ENCODE peak calls at places on chromosome 11, in seven cellular contexts. A, I, P, C, X, E and U are unnamed samples.

GRCh38 chr11:44326615-44327475 is 16.9 kb upstream of the ALX4 start:
- DNase-seq in A (no peak), I (no peak), P (no peak), C (no peak), X (no peak), E (no peak), U (no peak)

GRCh38 chr11:69938206-69938605 is 119.0 kb upstream of the FGF3 start:
- DNase-seq in A (no peak), I (no peak), P (no peak), C (peak), X (no peak), E (no peak), U (no peak)

GRCh38 chr11:27040302-27041115 is at the start of gene BBOX1:
- DNase-seq in A (peak), I (no peak), P (no peak), C (no peak), X (no peak), E (no peak), U (no peak)

GRCh38 chr11:27471588-27472397 is 797 bp downstream of the LGR4 start:
- DNase-seq in A (peak), I (no peak), P (peak), C (peak), X (peak), E (peak), U (peak)

GRCh38 chr11:11568651-11569229 is 53.1 kb downstream of the GALNT18 start:
- DNase-seq in A (no peak), I (no peak), P (no peak), C (no peak), X (peak), E (no peak), U (no peak)

GRCh38 chr11:35868491-35868890 is 75.4 kb upstream of the LDLRAD3 start:
- DNase-seq in A (no peak), I (no peak), P (no peak), C (no peak), X (no peak), E (no peak), U (no peak)

GRCh38 chr11:36469881-36470802 is 39.9 kb downstream of the TRAF6 start:
- DNase-seq in A (no peak), I (no peak), P (no peak), C (no peak), X (peak), E (no peak), U (no peak)

GRCh38 chr11:123942413-123942812 is 1.2 kb downstream of the OR6T1 start:
- DNase-seq in A (no peak), I (no peak), P (no peak), C (no peak), X (no peak), E (no peak), U (no peak)

GRCh38 chr11:67451658-67451976 is 912 bp downstream of the GPR152 start:
- DNase-seq in A (no peak), I (no peak), P (no peak), C (peak), X (no peak), E (no peak), U (no peak)

GRCh38 chr11:116888884-116889549 is 51.6 kb upstream of the APOA1 start:
- DNase-seq in A (no peak), I (no peak), P (no peak), C (no peak), X (no peak), E (no peak), U (no peak)

GRCh38 chr11:58671946-58672345 is 49.5 kb downstream of the CNTF start:
- DNase-seq in A (no peak), I (no peak), P (no peak), C (no peak), X (no peak), E (no peak), U (no peak)

DNA sequence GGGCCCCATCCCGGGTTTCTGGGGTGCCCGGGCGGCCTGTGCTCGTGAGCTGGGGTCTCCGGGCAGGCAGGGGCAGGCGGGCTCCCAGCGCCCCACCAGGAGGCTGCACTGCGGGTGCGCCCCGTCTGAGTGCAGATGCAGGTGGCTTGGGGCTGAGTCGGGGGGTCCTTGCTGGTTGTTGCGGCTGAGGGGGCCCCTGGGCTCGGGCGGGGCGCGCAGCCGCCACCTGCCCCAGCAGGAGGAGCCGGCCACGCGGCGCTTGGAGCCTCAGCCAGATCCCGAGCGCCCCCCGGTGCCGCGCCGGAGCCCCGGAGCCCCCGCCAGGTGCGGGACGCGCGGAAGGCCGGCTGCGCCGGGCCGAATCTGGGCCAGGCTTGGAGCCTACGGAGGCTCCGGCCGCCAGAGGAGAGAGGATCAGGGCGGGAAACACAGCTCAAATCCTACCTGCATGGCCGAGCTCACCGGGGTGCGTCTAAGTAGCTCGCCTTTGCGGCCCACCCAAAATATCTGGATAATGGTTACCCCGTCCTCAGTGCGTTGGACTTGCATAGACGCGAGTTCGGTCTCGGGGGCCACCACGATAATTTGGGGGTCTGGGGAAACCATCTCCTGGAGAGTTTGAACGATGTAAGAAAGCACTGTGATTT is 625 bp upstream of the IGF2 start:
- DNase-seq in A (no peak), I (no peak), P (peak), C (peak), X (no peak), E (no peak), U (no peak)
- H3K4me3 ChIP-seq in A (no peak), I (no peak), P (peak), C (no peak), X (no peak), E (no peak), U (no peak)

GRCh38 chr11:33060271-33060670 is 20.9 kb downstream of the TCP11L1 start:
- DNase-seq in A (no peak), I (no peak), P (no peak), C (peak), X (no peak), E (no peak), U (no peak)
- H3K9ac ChIP-seq in A (no peak), I (peak), P (no peak), C (no peak), X (no peak), E (no peak), U (peak)

GRCh38 chr11:120643254-120643653 is 131.7 kb downstream of the GRIK4 start:
- DNase-seq in A (no peak), I (no peak), P (peak), C (no peak), X (no peak), E (no peak), U (no peak)

GRCh38 chr11:120645639-120646038 is 134.1 kb downstream of the GRIK4 start:
- DNase-seq in A (peak), I (no peak), P (peak), C (peak), X (no peak), E (peak), U (no peak)

GRCh38 chr11:120637131-120637530 is 125.6 kb downstream of the GRIK4 start:
- DNase-seq in A (no peak), I (no peak), P (no peak), C (no peak), X (no peak), E (no peak), U (no peak)

GRCh38 chr11:120646206-120646605 is 134.7 kb downstream of the GRIK4 start:
- DNase-seq in A (peak), I (no peak), P (no peak), C (no peak), X (no peak), E (no peak), U (no peak)

DNA sequence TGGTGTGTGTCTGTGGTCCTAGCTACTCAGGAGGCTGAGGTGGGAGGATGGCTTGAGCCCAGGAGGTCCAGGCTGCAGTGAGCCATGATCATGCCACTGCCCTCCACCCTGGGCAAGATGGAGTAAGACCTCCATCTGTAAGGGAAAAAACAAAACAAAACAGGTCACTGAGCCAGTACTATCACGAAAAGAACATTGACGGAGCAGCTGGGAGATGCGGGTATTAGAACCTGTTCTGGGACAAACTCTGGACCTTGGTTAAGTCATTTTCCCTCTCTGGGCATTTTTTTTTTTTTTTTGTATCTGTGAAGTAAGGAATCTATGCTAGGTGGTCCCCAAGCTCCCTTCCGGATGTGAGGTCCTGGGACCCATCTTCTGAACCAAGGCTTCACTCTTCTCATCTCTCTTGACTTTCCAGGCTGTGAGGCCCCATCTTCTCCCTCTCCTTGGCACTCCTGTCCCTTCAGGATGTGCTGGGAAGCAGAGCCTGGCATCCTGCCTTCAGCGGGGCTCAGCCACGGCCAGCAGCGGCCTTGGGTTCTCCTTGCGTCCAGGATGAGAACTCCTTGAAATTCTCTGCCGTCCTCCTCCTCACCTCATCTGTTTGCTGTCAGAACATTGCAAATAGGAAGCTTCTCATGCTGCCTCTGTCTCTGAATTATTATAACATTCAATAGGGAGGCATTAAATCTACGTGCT is 130.8 kb downstream of the GRIK4 start:
- DNase-seq in A (no peak), I (no peak), P (no peak), C (no peak), X (no peak), E (no peak), U (no peak)
- H3K4me3 ChIP-seq in A (no peak), I (no peak), P (no peak), C (no peak), X (no peak), E (no peak), U (no peak)

DNA sequence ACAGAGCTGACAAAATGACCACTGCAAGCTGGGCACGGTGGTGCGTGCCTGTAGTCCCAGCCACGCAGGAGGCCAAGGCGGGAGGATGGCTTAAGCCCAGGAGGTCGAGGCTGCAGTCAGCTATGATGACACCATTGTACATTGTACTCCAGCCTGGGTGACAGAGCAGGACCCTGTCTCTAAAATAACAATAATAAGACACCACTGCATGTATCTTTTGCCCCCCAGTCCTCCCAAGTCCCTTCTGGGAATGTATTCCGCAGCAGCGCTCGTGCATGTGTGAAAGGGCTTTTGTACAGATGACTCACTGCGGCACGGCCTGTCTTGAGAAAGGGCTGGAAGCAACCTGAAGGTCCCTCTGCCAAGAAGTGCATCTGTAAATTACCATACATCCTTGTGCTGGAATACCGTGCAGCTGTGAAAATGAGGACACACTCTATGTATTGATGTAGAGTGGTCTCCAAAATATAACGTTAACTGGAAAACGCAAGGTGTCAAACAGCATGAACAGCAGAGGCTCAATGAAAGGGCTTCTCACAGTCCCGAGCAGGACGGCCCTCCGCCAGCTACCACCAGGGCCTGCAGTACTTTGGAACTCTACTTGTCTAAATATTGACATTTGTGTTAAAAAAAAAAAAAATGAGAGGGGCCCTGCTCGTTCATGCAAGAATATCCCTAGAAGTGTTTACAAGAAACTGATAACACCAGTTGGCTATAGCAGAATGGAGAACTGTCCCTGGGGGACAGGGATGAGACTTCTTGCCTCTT is 9.0 kb upstream of the CDC42EP2 start:
- DNase-seq in A (no peak), I (no peak), P (no peak), C (no peak), X (no peak), E (no peak), U (peak)
- H3K9ac ChIP-seq in A (no peak), I (no peak), P (no peak), C (no peak), X (no peak), E (no peak), U (no peak)

GRCh38 chr11:57598831-57599155 is 1.3 kb downstream of the SERPING1 start:
- DNase-seq in A (peak), I (no peak), P (no peak), C (no peak), X (no peak), E (no peak), U (no peak)
- H3K4me3 ChIP-seq in A (no peak), I (no peak), P (peak), C (peak), X (no peak), E (peak), U (peak)

GRCh38 chr11:17986007-17986710 is 26.7 kb downstream of the SERGEF start:
- DNase-seq in A (no peak), I (peak), P (no peak), C (no peak), X (peak), E (no peak), U (no peak)

GRCh38 chr11:17987826-17988225 is 25.0 kb downstream of the SERGEF start:
- DNase-seq in A (no peak), I (no peak), P (no peak), C (no peak), X (no peak), E (no peak), U (no peak)

GRCh38 chr11:17983569-17983968 is 29.3 kb downstream of the SERGEF start:
- DNase-seq in A (no peak), I (no peak), P (no peak), C (no peak), X (no peak), E (no peak), U (no peak)

GRCh38 chr11:17986711-17987220 is 26.1 kb downstream of the SERGEF start:
- DNase-seq in A (no peak), I (no peak), P (no peak), C (no peak), X (no peak), E (no peak), U (no peak)

GRCh38 chr11:17985517-17985916 is 27.3 kb downstream of the SERGEF start:
- DNase-seq in A (no peak), I (peak), P (no peak), C (no peak), X (peak), E (no peak), U (no peak)
- H3K9ac ChIP-seq in A (no peak), I (peak), P (no peak), C (no peak), X (no peak), E (no peak), U (no peak)

DNA sequence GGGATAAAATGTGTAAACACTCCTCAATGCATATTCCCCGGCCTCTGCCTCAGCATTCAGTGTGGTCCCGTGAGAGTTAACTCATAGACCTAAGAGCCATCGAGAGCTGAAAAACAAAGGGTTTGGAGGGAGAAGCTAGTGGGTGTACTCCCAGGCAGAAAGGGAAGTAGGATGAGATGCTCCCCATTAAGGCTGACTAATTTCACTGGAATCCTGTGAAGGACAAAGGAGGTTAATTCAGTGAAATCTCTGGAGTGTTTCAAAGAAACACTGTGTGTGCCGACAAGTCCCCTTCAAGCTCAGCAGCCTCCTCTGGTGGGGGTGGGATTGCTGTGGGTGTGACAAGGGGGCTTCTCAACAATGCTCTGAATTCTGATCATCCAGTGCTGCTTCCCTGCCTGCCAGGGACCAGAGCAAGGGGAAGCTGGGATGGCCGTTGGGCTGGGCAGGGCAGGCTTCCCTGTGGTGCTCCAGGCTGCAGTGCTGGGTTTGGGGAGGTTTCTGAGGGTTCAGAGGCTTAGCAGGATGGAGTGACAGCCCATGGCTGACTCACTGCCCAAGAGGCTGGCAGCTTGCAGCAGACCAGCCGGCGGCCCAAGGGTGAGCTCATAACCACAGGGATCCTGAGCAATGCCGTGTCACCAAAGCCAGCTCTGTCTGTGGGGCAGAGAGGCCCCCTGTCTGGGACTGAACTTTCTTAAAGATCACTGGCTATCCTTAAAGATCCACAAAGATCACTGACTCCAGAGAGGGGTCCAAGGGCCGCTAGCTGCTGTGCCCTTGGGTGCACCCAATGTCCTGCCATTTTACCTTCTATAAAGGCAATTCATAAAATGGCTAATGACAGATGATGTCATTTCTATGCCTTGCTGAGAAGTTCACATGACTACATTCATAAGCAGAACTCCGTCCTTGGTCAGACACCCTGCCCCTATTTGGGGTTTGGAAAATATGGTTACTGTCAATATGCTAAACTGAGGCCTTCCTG is 61.3 kb upstream of the BMAL1 start:
- DNase-seq in A (peak), I (peak), P (peak), C (peak), X (peak), E (peak), U (no peak)
- H3K4me3 ChIP-seq in A (no peak), I (peak), P (no peak), C (no peak), X (peak), E (no peak), U (no peak)

GRCh38 chr11:114229062-114229450 is 67.1 kb upstream of the NNMT start:
- DNase-seq in A (no peak), I (no peak), P (no peak), C (no peak), X (no peak), E (no peak), U (no peak)
- H3K9ac ChIP-seq in A (no peak), I (no peak), P (no peak), C (no peak), X (no peak), E (no peak), U (no peak)